ENCODE peak calls at places on chromosomes 2 and 18, in ten cellular contexts. One of them, this sample, is unnamed.

GRCh38 chr18:75240433-75240832 is 29.8 kb downstream of the TSHZ1 start:
- DNase-seq in endothelial cell: no peak
- DNase-seq in AG04450: no peak
- DNase-seq in AG10803: no peak
- DNase-seq in neural crest cell: no peak
- DNase-seq in GM23338: no peak
- DNase-seq in foreskin keratinocyte: no peak
- DNase-seq in nephron progenitor cell: no peak
- DNase-seq in breast epithelium: no peak
- DNase-seq in progenitor cell of endocrine pancreas: no peak
- DNase-seq in this sample: no peak

GRCh38 chr18:5237083-5237722 is 40.1 kb upstream of the AKAIN1 start:
- DNase-seq in endothelial cell: peak
- DNase-seq in AG04450: no peak
- DNase-seq in AG10803: peak
- DNase-seq in neural crest cell: no peak
- DNase-seq in GM23338: no peak
- DNase-seq in foreskin keratinocyte: no peak
- DNase-seq in nephron progenitor cell: peak
- DNase-seq in breast epithelium: peak
- DNase-seq in progenitor cell of endocrine pancreas: no peak
- DNase-seq in this sample: no peak

GRCh38 chr2:147311058-147311429 is 533.8 kb upstream of the ACVR2A start:
- DNase-seq in endothelial cell: no peak
- DNase-seq in AG04450: no peak
- DNase-seq in AG10803: no peak
- DNase-seq in neural crest cell: no peak
- DNase-seq in GM23338: no peak
- DNase-seq in foreskin keratinocyte: no peak
- DNase-seq in nephron progenitor cell: no peak
- DNase-seq in breast epithelium: no peak
- DNase-seq in progenitor cell of endocrine pancreas: no peak
- DNase-seq in this sample: no peak

GRCh38 chr2:23204650-23205049 is 180.3 kb upstream of the KLHL29 start:
- DNase-seq in endothelial cell: no peak
- DNase-seq in AG04450: no peak
- DNase-seq in AG10803: no peak
- DNase-seq in neural crest cell: no peak
- DNase-seq in GM23338: no peak
- DNase-seq in foreskin keratinocyte: no peak
- DNase-seq in nephron progenitor cell: no peak
- DNase-seq in breast epithelium: no peak
- DNase-seq in progenitor cell of endocrine pancreas: no peak
- DNase-seq in this sample: no peak

GRCh38 chr2:152383702-152384101 is 48.7 kb downstream of the FMNL2 start:
- DNase-seq in endothelial cell: no peak
- DNase-seq in AG04450: peak
- DNase-seq in AG10803: peak
- DNase-seq in neural crest cell: no peak
- DNase-seq in GM23338: no peak
- DNase-seq in foreskin keratinocyte: no peak
- DNase-seq in nephron progenitor cell: no peak
- DNase-seq in breast epithelium: no peak
- DNase-seq in progenitor cell of endocrine pancreas: no peak
- DNase-seq in this sample: no peak

GRCh38 chr2:195613922-195614321 is 43.1 kb upstream of the SLC39A10 start:
- DNase-seq in endothelial cell: no peak
- DNase-seq in AG04450: peak
- DNase-seq in AG10803: peak
- DNase-seq in neural crest cell: no peak
- DNase-seq in GM23338: no peak
- DNase-seq in foreskin keratinocyte: peak
- DNase-seq in nephron progenitor cell: no peak
- DNase-seq in breast epithelium: no peak
- DNase-seq in progenitor cell of endocrine pancreas: no peak
- DNase-seq in this sample: no peak

GRCh38 chr2:96195410-96196071 is 13.1 kb downstream of the STARD7 start:
- DNase-seq in endothelial cell: no peak
- DNase-seq in AG04450: peak
- DNase-seq in AG10803: peak
- DNase-seq in neural crest cell: no peak
- DNase-seq in GM23338: no peak
- DNase-seq in foreskin keratinocyte: no peak
- DNase-seq in nephron progenitor cell: no peak
- DNase-seq in breast epithelium: no peak
- DNase-seq in progenitor cell of endocrine pancreas: no peak
- DNase-seq in this sample: no peak

GRCh38 chr2:85635636-85636035 is 19.6 kb downstream of the USP39 start:
- DNase-seq in endothelial cell: no peak
- DNase-seq in AG04450: no peak
- DNase-seq in AG10803: no peak
- DNase-seq in neural crest cell: no peak
- DNase-seq in GM23338: no peak
- DNase-seq in foreskin keratinocyte: no peak
- DNase-seq in nephron progenitor cell: no peak
- DNase-seq in breast epithelium: no peak
- DNase-seq in progenitor cell of endocrine pancreas: no peak
- DNase-seq in this sample: no peak

GRCh38 chr2:9285385-9285784 is 78.8 kb downstream of the ASAP2 start:
- DNase-seq in endothelial cell: no peak
- DNase-seq in AG04450: no peak
- DNase-seq in AG10803: no peak
- DNase-seq in neural crest cell: no peak
- DNase-seq in GM23338: no peak
- DNase-seq in foreskin keratinocyte: no peak
- DNase-seq in nephron progenitor cell: no peak
- DNase-seq in breast epithelium: no peak
- DNase-seq in progenitor cell of endocrine pancreas: no peak
- DNase-seq in this sample: no peak

GRCh38 chr2:238165288-238165921 is 6.6 kb downstream of the ERFE start:
- DNase-seq in endothelial cell: no peak
- DNase-seq in AG04450: no peak
- DNase-seq in AG10803: no peak
- DNase-seq in neural crest cell: no peak
- DNase-seq in GM23338: no peak
- DNase-seq in foreskin keratinocyte: no peak
- DNase-seq in nephron progenitor cell: no peak
- DNase-seq in breast epithelium: no peak
- DNase-seq in progenitor cell of endocrine pancreas: no peak
- DNase-seq in this sample: peak

GRCh38 chr2:44167908-44168683 is 579 bp upstream of the PPM1B start:
- DNase-seq in endothelial cell: peak
- DNase-seq in AG04450: peak
- DNase-seq in AG10803: peak
- DNase-seq in neural crest cell: peak
- DNase-seq in GM23338: peak
- DNase-seq in foreskin keratinocyte: peak
- DNase-seq in nephron progenitor cell: peak
- DNase-seq in breast epithelium: peak
- DNase-seq in progenitor cell of endocrine pancreas: peak
- DNase-seq in this sample: peak

GRCh38 chr2:127187081-127187775 is 32.9 kb downstream of the CYP27C1 start:
- DNase-seq in endothelial cell: no peak
- DNase-seq in AG04450: no peak
- DNase-seq in AG10803: no peak
- DNase-seq in neural crest cell: no peak
- DNase-seq in GM23338: no peak
- DNase-seq in foreskin keratinocyte: no peak
- DNase-seq in nephron progenitor cell: no peak
- DNase-seq in breast epithelium: no peak
- DNase-seq in progenitor cell of endocrine pancreas: no peak
- DNase-seq in this sample: no peak

GRCh38 chr18:25299426-25299825 is 52.5 kb downstream of the ZNF521 start:
- DNase-seq in endothelial cell: no peak
- DNase-seq in AG04450: peak
- DNase-seq in AG10803: peak
- DNase-seq in neural crest cell: no peak
- DNase-seq in GM23338: no peak
- DNase-seq in foreskin keratinocyte: no peak
- DNase-seq in nephron progenitor cell: no peak
- DNase-seq in breast epithelium: no peak
- DNase-seq in progenitor cell of endocrine pancreas: no peak
- DNase-seq in this sample: no peak

GRCh38 chr18:75478996-75479870 is 51.7 kb upstream of the SMIM21 start:
- DNase-seq in endothelial cell: no peak
- DNase-seq in AG04450: no peak
- DNase-seq in AG10803: peak
- DNase-seq in neural crest cell: no peak
- DNase-seq in GM23338: peak
- DNase-seq in foreskin keratinocyte: no peak
- DNase-seq in nephron progenitor cell: no peak
- DNase-seq in breast epithelium: no peak
- DNase-seq in progenitor cell of endocrine pancreas: no peak
- DNase-seq in this sample: peak

GRCh38 chr2:96111823-96112500 is 4.4 kb downstream of the ADRA2B start:
- DNase-seq in endothelial cell: no peak
- DNase-seq in AG04450: no peak
- DNase-seq in AG10803: no peak
- DNase-seq in neural crest cell: no peak
- DNase-seq in GM23338: no peak
- DNase-seq in foreskin keratinocyte: no peak
- DNase-seq in nephron progenitor cell: no peak
- DNase-seq in breast epithelium: no peak
- DNase-seq in progenitor cell of endocrine pancreas: no peak
- DNase-seq in this sample: no peak

DNA sequence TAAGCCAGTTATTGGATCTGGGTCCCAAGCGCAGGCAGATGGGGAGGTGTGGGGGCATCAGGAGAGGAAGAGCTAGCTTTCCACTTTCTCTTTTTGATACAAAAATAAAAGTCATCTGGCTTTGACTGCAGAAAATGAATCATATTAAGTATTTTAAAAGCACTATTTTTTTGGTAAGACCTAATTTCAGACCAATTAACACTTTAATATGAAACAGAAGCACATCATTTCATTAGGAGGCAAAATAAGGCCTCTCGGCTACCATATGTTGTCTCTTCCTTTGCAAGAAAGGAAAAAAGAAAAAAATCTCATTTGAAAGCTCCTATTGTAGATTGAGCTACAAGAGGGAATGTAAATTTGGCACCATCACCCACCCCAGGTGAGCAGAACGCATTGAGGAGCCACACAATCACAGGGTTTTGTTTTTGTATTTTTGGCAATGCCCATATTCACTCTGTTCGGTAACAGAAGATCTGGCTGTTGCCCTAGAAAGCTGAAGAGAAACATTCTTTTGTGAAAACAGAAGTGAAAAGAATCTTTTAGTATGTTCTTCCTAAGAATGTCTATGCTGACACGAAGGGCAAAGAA is 390.7 kb upstream of the ETAA1 start:
- DNase-seq in endothelial cell: no peak
- DNase-seq in AG04450: no peak
- DNase-seq in AG10803: no peak
- DNase-seq in neural crest cell: no peak
- DNase-seq in GM23338: no peak
- DNase-seq in foreskin keratinocyte: no peak
- DNase-seq in nephron progenitor cell: no peak
- DNase-seq in breast epithelium: no peak
- DNase-seq in progenitor cell of endocrine pancreas: no peak
- DNase-seq in this sample: no peak
- TF ChIP-seq CTCF in endothelial cell: no peak
- TF ChIP-seq CTCF in AG04450: no peak
- TF ChIP-seq CTCF in AG10803: no peak
- TF ChIP-seq CTCF in neural crest cell: no peak
- TF ChIP-seq CTCF in GM23338: no peak
- TF ChIP-seq CTCF in foreskin keratinocyte: no peak
- TF ChIP-seq CTCF in nephron progenitor cell: no peak
- TF ChIP-seq CTCF in breast epithelium: no peak
- TF ChIP-seq CTCF in progenitor cell of endocrine pancreas: no peak
- TF ChIP-seq CTCF in this sample: no peak

GRCh38 chr2:189171956-189172609 is 7.5 kb downstream of the COL5A2 start:
- DNase-seq in endothelial cell: no peak
- DNase-seq in AG04450: no peak
- DNase-seq in AG10803: no peak
- DNase-seq in neural crest cell: no peak
- DNase-seq in GM23338: no peak
- DNase-seq in foreskin keratinocyte: no peak
- DNase-seq in nephron progenitor cell: no peak
- DNase-seq in breast epithelium: no peak
- DNase-seq in progenitor cell of endocrine pancreas: no peak
- DNase-seq in this sample: no peak
- TF ChIP-seq CTCF in endothelial cell: peak
- TF ChIP-seq CTCF in AG04450: peak
- TF ChIP-seq CTCF in AG10803: no peak
- TF ChIP-seq CTCF in neural crest cell: peak
- TF ChIP-seq CTCF in GM23338: peak
- TF ChIP-seq CTCF in foreskin keratinocyte: no peak
- TF ChIP-seq CTCF in nephron progenitor cell: peak
- TF ChIP-seq CTCF in breast epithelium: no peak
- TF ChIP-seq CTCF in progenitor cell of endocrine pancreas: peak
- TF ChIP-seq CTCF in this sample: no peak

GRCh38 chr2:55954306-55955035 is 30.9 kb upstream of the EFEMP1 start:
- DNase-seq in endothelial cell: no peak
- DNase-seq in AG04450: peak
- DNase-seq in AG10803: peak
- DNase-seq in neural crest cell: no peak
- DNase-seq in GM23338: no peak
- DNase-seq in foreskin keratinocyte: no peak
- DNase-seq in nephron progenitor cell: no peak
- DNase-seq in breast epithelium: no peak
- DNase-seq in progenitor cell of endocrine pancreas: no peak
- DNase-seq in this sample: no peak
- TF ChIP-seq CTCF in endothelial cell: no peak
- TF ChIP-seq CTCF in AG04450: no peak
- TF ChIP-seq CTCF in AG10803: no peak
- TF ChIP-seq CTCF in neural crest cell: no peak
- TF ChIP-seq CTCF in GM23338: no peak
- TF ChIP-seq CTCF in foreskin keratinocyte: no peak
- TF ChIP-seq CTCF in nephron progenitor cell: no peak
- TF ChIP-seq CTCF in breast epithelium: no peak
- TF ChIP-seq CTCF in progenitor cell of endocrine pancreas: no peak
- TF ChIP-seq CTCF in this sample: no peak

GRCh38 chr18:53004798-53005197 is 664.8 kb downstream of the DCC start:
- DNase-seq in endothelial cell: no peak
- DNase-seq in AG04450: no peak
- DNase-seq in AG10803: no peak
- DNase-seq in neural crest cell: no peak
- DNase-seq in GM23338: peak
- DNase-seq in foreskin keratinocyte: no peak
- DNase-seq in nephron progenitor cell: no peak
- DNase-seq in breast epithelium: no peak
- DNase-seq in progenitor cell of endocrine pancreas: no peak
- DNase-seq in this sample: no peak

GRCh38 chr18:52995875-52996274 is 655.9 kb downstream of the DCC start:
- DNase-seq in endothelial cell: no peak
- DNase-seq in AG04450: no peak
- DNase-seq in AG10803: no peak
- DNase-seq in neural crest cell: no peak
- DNase-seq in GM23338: no peak
- DNase-seq in foreskin keratinocyte: no peak
- DNase-seq in nephron progenitor cell: no peak
- DNase-seq in breast epithelium: no peak
- DNase-seq in progenitor cell of endocrine pancreas: no peak
- DNase-seq in this sample: no peak

DNA sequence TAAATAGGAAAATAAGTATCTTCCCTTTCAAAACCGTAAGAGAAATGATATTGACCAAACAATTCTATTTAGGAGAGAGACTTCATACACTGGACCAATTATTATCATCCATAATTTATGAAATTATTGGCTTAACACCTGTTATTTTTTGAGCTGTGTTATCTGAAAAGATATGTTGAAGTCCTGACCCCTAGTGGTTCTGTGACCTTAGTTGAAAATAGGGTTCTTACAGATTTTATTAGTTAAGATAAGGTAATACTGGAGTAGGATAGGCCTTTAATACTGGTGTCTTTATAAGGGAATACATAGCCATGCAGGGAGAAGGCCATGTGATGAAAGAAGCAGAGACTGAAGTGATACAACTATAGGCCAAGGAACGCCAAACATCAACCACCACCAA is 659.6 kb downstream of the DCC start:
- DNase-seq in endothelial cell: no peak
- DNase-seq in AG04450: no peak
- DNase-seq in AG10803: no peak
- DNase-seq in neural crest cell: no peak
- DNase-seq in GM23338: peak
- DNase-seq in foreskin keratinocyte: no peak
- DNase-seq in nephron progenitor cell: no peak
- DNase-seq in breast epithelium: no peak
- DNase-seq in progenitor cell of endocrine pancreas: no peak
- DNase-seq in this sample: no peak
- TF ChIP-seq CTCF in endothelial cell: no peak
- TF ChIP-seq CTCF in AG04450: no peak
- TF ChIP-seq CTCF in AG10803: no peak
- TF ChIP-seq CTCF in neural crest cell: no peak
- TF ChIP-seq CTCF in GM23338: peak
- TF ChIP-seq CTCF in foreskin keratinocyte: no peak
- TF ChIP-seq CTCF in nephron progenitor cell: no peak
- TF ChIP-seq CTCF in breast epithelium: no peak
- TF ChIP-seq CTCF in progenitor cell of endocrine pancreas: no peak
- TF ChIP-seq CTCF in this sample: no peak

This sample was measured in GM20000.